ENCODE peak calls at places on chromosomes 6 and 20, in ten cellular contexts. E is neural crest cell; Z is stimulated activated CD8-positive, alpha-beta memory T cell treated with anti-CD3 and anti-CD28 coated beads, Interleukin-15, amount 100 ng/mL, for 1 hour; N is T-cell; G is LHCN-M2; C is H4; V is cerebellar cortex; I is stimulated activated CD4-positive, alpha-beta T cell treated with anti-CD3 and anti-CD28 coated beads, Interleukin-4, amount 100 ng/mL, for 4 hours; Q is tibial artery; L is DMS53. R is an unnamed sample.

GRCh38 chr20:35954907-35955251 is 577 bp upstream of the SCAND1 start:
- DNase-seq in L (peak), Q (no peak), I (peak), N (peak), E (no peak), C (peak), Z (no peak), G (peak), V (no peak), R (no peak)

GRCh38 chr6:30862156-30862875 is 22.0 kb upstream of the DDR1 start:
- DNase-seq in Q (no peak), C (no peak), L (no peak), E (no peak), Z (no peak), V (no peak), G (no peak), N (no peak), I (no peak), R (no peak)

GRCh38 chr20:51128198-51128597 is 105.3 kb upstream of the KCNG1 start:
- DNase-seq in V (no peak), E (no peak), N (no peak), Z (no peak), I (no peak), C (no peak), Q (no peak), G (peak), L (no peak), R (no peak)

GRCh38 chr6:44349904-44350649 is 7.6 kb downstream of the SPATS1 start:
- DNase-seq in G (no peak), E (no peak), Q (no peak), N (no peak), C (no peak), Z (no peak), I (no peak), L (no peak), V (no peak), R (no peak)

GRCh38 chr6:138349891-138350290 is 27.8 kb upstream of the SMIM28 start:
- DNase-seq in V (peak), I (no peak), G (no peak), C (no peak), L (no peak), N (no peak), E (no peak), Q (no peak), Z (no peak), R (no peak)

GRCh38 chr20:25470045-25470444 is 62.6 kb downstream of the GINS1 start:
- DNase-seq in N (peak), I (peak), E (no peak), G (peak), L (peak), C (peak), V (peak), Q (no peak), Z (no peak), R (peak)

GRCh38 chr20:59971428-59971827 is 13.2 kb downstream of the CDH26 start:
- DNase-seq in L (no peak), V (no peak), I (no peak), G (no peak), N (no peak), Q (no peak), E (no peak), C (no peak), Z (no peak), R (no peak)

GRCh38 chr6:82298012-82298411 is 50.5 kb upstream of the IBTK start:
- DNase-seq in I (no peak), E (no peak), Z (no peak), G (peak), N (no peak), V (no peak), Q (no peak), L (no peak), C (peak), R (no peak)

GRCh38 chr20:48734104-48734749 is 93.6 kb downstream of the PREX1 start:
- DNase-seq in N (no peak), V (no peak), G (no peak), E (no peak), C (no peak), Z (no peak), Q (no peak), I (no peak), L (no peak), R (peak)

GRCh38 chr6:467111-467510 is 75.6 kb downstream of the IRF4 start:
- DNase-seq in Q (no peak), N (no peak), C (no peak), V (no peak), Z (no peak), L (no peak), G (no peak), I (no peak), E (no peak), R (no peak)

GRCh38 chr20:38308047-38308438 is 4.1 kb downstream of the BPI start:
- DNase-seq in G (peak), L (no peak), I (no peak), Q (no peak), Z (no peak), E (no peak), N (no peak), C (no peak), V (no peak), R (no peak)

GRCh38 chr6:170173416-170173990 is 117.4 kb downstream of the DLL1 start:
- DNase-seq in C (no peak), E (no peak), G (no peak), Q (no peak), V (no peak), I (no peak), N (no peak), Z (no peak), L (no peak), R (peak)

GRCh38 chr6:45713981-45714685 is 301.5 kb downstream of the CLIC5 start:
- DNase-seq in Z (no peak), Q (no peak), I (no peak), V (no peak), E (no peak), N (no peak), L (no peak), G (no peak), C (no peak), R (no peak)

GRCh38 chr20:21235713-21236445 is 67.3 kb upstream of the XRN2 start:
- DNase-seq in E (peak), N (peak), L (peak), Z (peak), C (peak), G (peak), V (peak), I (peak), Q (peak), R (peak)

GRCh38 chr20:16419138-16419715 is 154.0 kb downstream of the KIF16B start:
- DNase-seq in Q (no peak), Z (no peak), V (no peak), G (peak), L (peak), E (no peak), C (no peak), I (no peak), N (no peak), R (no peak)

GRCh38 chr20:54938707-54939106 is 463.3 kb downstream of the DOK5 start:
- DNase-seq in Q (no peak), V (no peak), G (no peak), Z (no peak), L (no peak), N (no peak), C (no peak), I (no peak), E (no peak), R (no peak)

GRCh38 chr6:90095145-90095544 is 200.9 kb downstream of the GJA10 start:
- DNase-seq in E (no peak), C (no peak), L (no peak), I (no peak), Q (no peak), V (no peak), G (no peak), Z (no peak), N (no peak), R (no peak)

GRCh38 chr6:114194362-114195343 is 148.2 kb downstream of the HS3ST5 start:
- DNase-seq in E (no peak), G (peak), L (no peak), N (no peak), V (no peak), Z (no peak), Q (peak), I (no peak), C (peak), R (no peak)

GRCh38 chr6:39908838-39909583 is 25.3 kb downstream of the MOCS1 start:
- DNase-seq in L (no peak), V (no peak), I (no peak), C (no peak), G (no peak), E (no peak), N (no peak), Q (no peak), Z (no peak), R (peak)

GRCh38 chr6:108247965-108248536 is 12.8 kb downstream of the SNX3 start:
- DNase-seq in G (no peak), N (no peak), E (no peak), C (no peak), I (no peak), Q (no peak), V (no peak), L (no peak), Z (no peak), R (no peak)

GRCh38 chr20:1423625-1424106 is 30.8 kb upstream of the FKBP1A start:
- DNase-seq in V (peak), E (peak), L (peak), C (peak), Z (no peak), G (peak), I (no peak), Q (no peak), N (no peak), R (no peak)

GRCh38 chr20:51797357-51798025 is 4.8 kb downstream of the SALL4 start:
- DNase-seq in C (no peak), E (no peak), N (no peak), L (no peak), V (peak), G (no peak), I (no peak), Q (no peak), Z (no peak), R (no peak)

GRCh38 chr6:131858765-131859490 is 51.1 kb downstream of the ENPP1 start:
- DNase-seq in N (no peak), E (no peak), V (no peak), I (no peak), Z (no peak), Q (no peak), C (peak), G (peak), L (no peak), R (no peak)

GRCh38 chr20:51660741-51661608 is 107.2 kb downstream of the ATP9A start:
- DNase-seq in C (peak), E (no peak), G (peak), Z (no peak), N (no peak), V (no peak), L (no peak), Q (no peak), I (no peak), R (no peak)

GRCh38 chr6:109791301-109791700 is 100.2 kb downstream of the FIG4 start:
- DNase-seq in E (no peak), G (peak), C (no peak), L (no peak), V (peak), Z (no peak), I (no peak), Q (no peak), N (no peak), R (no peak)

GRCh38 chr6:71082033-71082620 is 125.3 kb upstream of the B3GAT2 start:
- DNase-seq in I (no peak), Q (no peak), N (no peak), Z (no peak), V (no peak), E (no peak), C (no peak), L (no peak), G (peak), R (no peak)

GRCh38 chr20:39453890-39454289 is 491.7 kb downstream of the DHX35 start:
- DNase-seq in L (no peak), I (no peak), C (no peak), V (no peak), Q (no peak), E (peak), G (no peak), N (no peak), Z (no peak), R (no peak)

GRCh38 chr6:43823879-43824740 is 54.1 kb downstream of the VEGFA start:
- DNase-seq in E (no peak), Q (no peak), V (no peak), G (no peak), N (no peak), L (peak), Z (no peak), I (no peak), C (no peak), R (peak)

GRCh38 chr6:125950293-125950692 is 6.3 kb upstream of the HINT3 start:
- DNase-seq in C (no peak), Q (no peak), G (peak), E (no peak), V (no peak), Z (no peak), L (no peak), N (no peak), I (no peak), R (no peak)

GRCh38 chr6:52499026-52499425 is 77.8 kb downstream of the TRAM2 start:
- DNase-seq in G (peak), N (no peak), L (no peak), E (no peak), V (peak), Z (no peak), Q (no peak), I (no peak), C (no peak), R (no peak)

GRCh38 chr20:461254-462198 is 807 bp downstream of the TBC1D20 start:
- DNase-seq in G (peak), Q (peak), E (peak), C (no peak), V (no peak), N (peak), I (peak), L (peak), Z (peak), R (peak)

GRCh38 chr20:10674684-10675455 is 1.1 kb upstream of the JAG1 start:
- DNase-seq in V (no peak), E (peak), G (peak), Z (no peak), I (no peak), L (peak), Q (peak), C (peak), N (no peak), R (peak)

GRCh38 chr6:110035321-110035720 is 57.2 kb downstream of the GPR6 start:
- DNase-seq in G (no peak), C (no peak), Q (no peak), V (no peak), L (no peak), Z (no peak), E (no peak), N (no peak), I (no peak), R (no peak)

GRCh38 chr6:132816665-132817064 is 2.3 kb downstream of the RPS12 start:
- DNase-seq in I (no peak), E (no peak), Q (no peak), Z (no peak), N (no peak), V (no peak), G (no peak), L (no peak), C (no peak), R (no peak)

GRCh38 chr20:5825136-5825719 is 75.0 kb downstream of the SHLD1 start:
- DNase-seq in L (no peak), N (no peak), G (no peak), I (no peak), Q (no peak), V (peak), E (no peak), Z (no peak), C (no peak), R (no peak)

GRCh38 chr20:47440857-47441773 is 60.6 kb upstream of the NCOA3 start:
- DNase-seq in E (no peak), L (peak), I (no peak), N (no peak), G (peak), C (no peak), Z (no peak), Q (no peak), V (no peak), R (no peak)

GRCh38 chr6:36035240-36035639 is 7.6 kb downstream of the MAPK14 start:
- DNase-seq in Q (no peak), E (no peak), V (no peak), L (no peak), I (no peak), G (no peak), N (no peak), C (no peak), Z (no peak), R (no peak)

R was measured in aorta.